ENCODE peak calls at places on chromosomes 7 and 10, in seven cellular contexts. One of them, this sample, is unnamed.

GRCh38 chr10:59346321-59346720 is 16.0 kb downstream of the FAM13C start:
- DNase-seq in GM20000: no peak
- DNase-seq in ovary: no peak
- DNase-seq in endothelial cell: no peak
- DNase-seq in heart right ventricle: no peak
- DNase-seq in bronchial epithelial cell: no peak
- DNase-seq in CD8-positive, alpha-beta T cell: no peak
- DNase-seq in this sample: peak; percentile 25

GRCh38 chr10:1050555-1050954 is 1.6 kb upstream of the IDI1 start:
- DNase-seq in GM20000: peak; percentile 45
- DNase-seq in ovary: no peak
- DNase-seq in endothelial cell: no peak
- DNase-seq in heart right ventricle: no peak
- DNase-seq in bronchial epithelial cell: peak; percentile 46
- DNase-seq in CD8-positive, alpha-beta T cell: peak; percentile 39
- DNase-seq in this sample: no peak

GRCh38 chr10:26486985-26487850 is 49.1 kb downstream of the APBB1IP start:
- DNase-seq in GM20000: peak; percentile 58
- DNase-seq in ovary: no peak
- DNase-seq in endothelial cell: no peak
- DNase-seq in heart right ventricle: no peak
- DNase-seq in bronchial epithelial cell: peak; percentile 4
- DNase-seq in CD8-positive, alpha-beta T cell: peak; percentile 68
- DNase-seq in this sample: no peak

GRCh38 chr10:88489107-88489506 is 94.0 kb downstream of the RNLS start:
- DNase-seq in GM20000: peak; percentile 7
- DNase-seq in ovary: no peak
- DNase-seq in endothelial cell: no peak
- DNase-seq in heart right ventricle: no peak
- DNase-seq in bronchial epithelial cell: no peak
- DNase-seq in CD8-positive, alpha-beta T cell: no peak
- DNase-seq in this sample: no peak

GRCh38 chr10:78954701-78955100 is 114.1 kb upstream of the ZMIZ1 start:
- DNase-seq in GM20000: no peak
- DNase-seq in ovary: no peak
- DNase-seq in endothelial cell: no peak
- DNase-seq in heart right ventricle: no peak
- DNase-seq in bronchial epithelial cell: no peak
- DNase-seq in CD8-positive, alpha-beta T cell: no peak
- DNase-seq in this sample: no peak

GRCh38 chr7:116511552-116512523 is 12.3 kb downstream of the CAV2 start:
- DNase-seq in GM20000: peak; percentile 71
- DNase-seq in ovary: no peak
- DNase-seq in endothelial cell: no peak
- DNase-seq in heart right ventricle: no peak
- DNase-seq in bronchial epithelial cell: peak; percentile 91
- DNase-seq in CD8-positive, alpha-beta T cell: no peak
- DNase-seq in this sample: no peak

GRCh38 chr10:5959581-5960069 is 17.7 kb downstream of the IL15RA start:
- DNase-seq in GM20000: no peak
- DNase-seq in ovary: no peak
- DNase-seq in endothelial cell: no peak
- DNase-seq in heart right ventricle: no peak
- DNase-seq in bronchial epithelial cell: no peak
- DNase-seq in CD8-positive, alpha-beta T cell: no peak
- DNase-seq in this sample: no peak

GRCh38 chr7:41438919-41439882 is 263.7 kb downstream of the INHBA start:
- DNase-seq in GM20000: no peak
- DNase-seq in ovary: no peak
- DNase-seq in endothelial cell: no peak
- DNase-seq in heart right ventricle: no peak
- DNase-seq in bronchial epithelial cell: no peak
- DNase-seq in CD8-positive, alpha-beta T cell: no peak
- DNase-seq in this sample: no peak

GRCh38 chr7:27191081-27191715 is 6.2 kb upstream of the HOXA11 start:
- DNase-seq in GM20000: no peak
- DNase-seq in ovary: no peak
- DNase-seq in endothelial cell: no peak
- DNase-seq in heart right ventricle: no peak
- DNase-seq in bronchial epithelial cell: no peak
- DNase-seq in CD8-positive, alpha-beta T cell: no peak
- DNase-seq in this sample: no peak

GRCh38 chr10:129514568-129515451 is 47.8 kb downstream of the MGMT start:
- DNase-seq in GM20000: no peak
- DNase-seq in ovary: no peak
- DNase-seq in endothelial cell: no peak
- DNase-seq in heart right ventricle: no peak
- DNase-seq in bronchial epithelial cell: no peak
- DNase-seq in CD8-positive, alpha-beta T cell: no peak
- DNase-seq in this sample: no peak

DNA sequence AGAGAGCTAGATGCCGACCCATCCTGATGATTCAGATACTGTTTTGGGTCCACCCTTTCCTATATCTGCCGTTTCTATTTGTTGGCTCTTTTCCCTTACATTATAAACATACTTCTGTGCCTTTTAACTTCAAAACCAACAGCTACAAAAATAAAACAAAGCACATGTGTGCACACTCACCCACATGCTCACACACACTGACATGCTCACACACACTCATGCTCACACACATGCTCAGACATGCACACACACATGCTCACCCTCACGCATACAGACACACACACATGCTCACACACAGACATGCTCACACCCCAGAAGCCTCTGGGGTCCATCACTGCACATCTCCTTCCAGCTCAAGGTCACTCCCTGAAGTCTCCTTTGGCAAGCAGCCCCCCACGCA is 88.1 kb downstream of the TCERG1L start:
- DNase-seq in GM20000: no peak
- DNase-seq in ovary: no peak
- DNase-seq in endothelial cell: no peak
- DNase-seq in heart right ventricle: no peak
- DNase-seq in bronchial epithelial cell: no peak
- DNase-seq in CD8-positive, alpha-beta T cell: no peak
- DNase-seq in this sample: no peak
- TF ChIP-seq CTCF in GM20000: no peak
- TF ChIP-seq CTCF in ovary: no peak
- TF ChIP-seq CTCF in endothelial cell: no peak
- TF ChIP-seq CTCF in heart right ventricle: no peak
- TF ChIP-seq CTCF in bronchial epithelial cell: no peak
- TF ChIP-seq CTCF in CD8-positive, alpha-beta T cell: no peak
- TF ChIP-seq CTCF in this sample: no peak

DNA sequence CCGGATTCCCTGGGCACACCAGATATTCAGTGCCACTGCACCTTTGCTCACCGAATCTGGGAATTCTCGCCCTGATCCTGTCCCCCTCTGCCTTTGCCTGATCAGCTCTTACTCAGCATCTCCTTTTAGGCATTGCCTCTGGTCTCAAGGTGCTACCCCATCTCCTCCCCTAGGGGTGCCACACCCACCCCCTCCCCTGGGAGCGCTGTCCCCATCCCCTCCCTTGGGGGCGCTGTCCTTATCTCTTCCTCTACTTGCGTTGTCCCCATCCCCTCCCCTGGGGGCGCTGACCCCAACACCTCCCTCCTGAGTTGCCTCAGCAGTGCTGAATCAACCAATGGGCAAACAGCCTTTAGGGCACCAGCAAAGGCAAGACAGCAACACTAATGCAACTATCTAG is 686.9 kb upstream of the FOXK1 start:
- DNase-seq in GM20000: no peak
- DNase-seq in ovary: no peak
- DNase-seq in endothelial cell: no peak
- DNase-seq in heart right ventricle: no peak
- DNase-seq in bronchial epithelial cell: no peak
- DNase-seq in CD8-positive, alpha-beta T cell: no peak
- DNase-seq in this sample: no peak
- TF ChIP-seq CTCF in GM20000: no peak
- TF ChIP-seq CTCF in ovary: no peak
- TF ChIP-seq CTCF in endothelial cell: peak; percentile 14
- TF ChIP-seq CTCF in heart right ventricle: no peak
- TF ChIP-seq CTCF in bronchial epithelial cell: no peak
- TF ChIP-seq CTCF in CD8-positive, alpha-beta T cell: no peak
- TF ChIP-seq CTCF in this sample: no peak

GRCh38 chr10:119406137-119406536 is 136.4 kb downstream of the RGS10 start:
- DNase-seq in GM20000: no peak
- DNase-seq in ovary: no peak
- DNase-seq in endothelial cell: no peak
- DNase-seq in heart right ventricle: no peak
- DNase-seq in bronchial epithelial cell: no peak
- DNase-seq in CD8-positive, alpha-beta T cell: no peak
- DNase-seq in this sample: no peak

GRCh38 chr10:119405505-119405807 is 137.1 kb downstream of the RGS10 start:
- DNase-seq in GM20000: no peak
- DNase-seq in ovary: no peak
- DNase-seq in endothelial cell: peak; percentile 34
- DNase-seq in heart right ventricle: no peak
- DNase-seq in bronchial epithelial cell: no peak
- DNase-seq in CD8-positive, alpha-beta T cell: no peak
- DNase-seq in this sample: no peak

GRCh38 chr10:119401671-119402395 is 140.7 kb downstream of the RGS10 start:
- DNase-seq in GM20000: no peak
- DNase-seq in ovary: peak; percentile 74
- DNase-seq in endothelial cell: no peak
- DNase-seq in heart right ventricle: peak; percentile 70
- DNase-seq in bronchial epithelial cell: peak; percentile 82
- DNase-seq in CD8-positive, alpha-beta T cell: no peak
- DNase-seq in this sample: peak; percentile 88

GRCh38 chr10:119404719-119405504 is 137.6 kb downstream of the RGS10 start:
- DNase-seq in GM20000: no peak
- DNase-seq in ovary: no peak
- DNase-seq in endothelial cell: peak; percentile 38
- DNase-seq in heart right ventricle: no peak
- DNase-seq in bronchial epithelial cell: no peak
- DNase-seq in CD8-positive, alpha-beta T cell: no peak
- DNase-seq in this sample: no peak

GRCh38 chr10:119403927-119404326 is 138.6 kb downstream of the RGS10 start:
- DNase-seq in GM20000: no peak
- DNase-seq in ovary: no peak
- DNase-seq in endothelial cell: no peak
- DNase-seq in heart right ventricle: no peak
- DNase-seq in bronchial epithelial cell: no peak
- DNase-seq in CD8-positive, alpha-beta T cell: no peak
- DNase-seq in this sample: no peak
- TF ChIP-seq CTCF in GM20000: no peak
- TF ChIP-seq CTCF in ovary: no peak
- TF ChIP-seq CTCF in endothelial cell: no peak
- TF ChIP-seq CTCF in heart right ventricle: no peak
- TF ChIP-seq CTCF in bronchial epithelial cell: no peak
- TF ChIP-seq CTCF in CD8-positive, alpha-beta T cell: no peak
- TF ChIP-seq CTCF in this sample: no peak

GRCh38 chr10:11881477-11882417 is 58.6 kb downstream of the PROSER2 start:
- DNase-seq in GM20000: no peak
- DNase-seq in ovary: no peak
- DNase-seq in endothelial cell: no peak
- DNase-seq in heart right ventricle: no peak
- DNase-seq in bronchial epithelial cell: peak; percentile 96
- DNase-seq in CD8-positive, alpha-beta T cell: no peak
- DNase-seq in this sample: no peak
- TF ChIP-seq CTCF in GM20000: no peak
- TF ChIP-seq CTCF in ovary: no peak
- TF ChIP-seq CTCF in endothelial cell: no peak
- TF ChIP-seq CTCF in heart right ventricle: no peak
- TF ChIP-seq CTCF in bronchial epithelial cell: no peak
- TF ChIP-seq CTCF in CD8-positive, alpha-beta T cell: no peak
- TF ChIP-seq CTCF in this sample: no peak